ENCODE peak calls at places on chromosomes 16 and 17, in six cellular contexts. L is fibroblast of lung, J is A549, F is ovary, T is tibial nerve, K is heart left ventricle. D is an unnamed sample. For H3K4me1, the result is how much of the 10 kb centered on the place peaks cover.

GRCh38 chr16:65336169-65336568 is 214.3 kb upstream of the CDH11 start:
- DNase-seq in J (no peak), K (no peak), T (no peak), F (no peak), L (peak), D (no peak)

GRCh38 chr16:81956213-81956948 is 54.9 kb downstream of the SDR42E1 start:
- DNase-seq in T (no peak), J (no peak), K (no peak), L (no peak), F (no peak), D (no peak)

GRCh38 chr17:63774141-63774981 is at the start of gene DDX42:
- DNase-seq in T (no peak), K (peak), J (peak), F (peak), L (peak), D (peak)

GRCh38 chr17:35825206-35825605 is 15.9 kb downstream of the TAF15 start:
- DNase-seq in F (no peak), L (no peak), T (no peak), J (no peak), K (no peak), D (no peak)

GRCh38 chr16:89308391-89309333 is 91.2 kb downstream of the ZNF778 start:
- DNase-seq in F (no peak), T (no peak), L (no peak), J (no peak), K (no peak), D (no peak)

GRCh38 chr17:75643033-75644017 is 10.1 kb downstream of the SMIM5 start:
- DNase-seq in F (no peak), L (no peak), T (no peak), J (no peak), K (no peak), D (no peak)

GRCh38 chr17:45170976-45171337 is 9.3 kb downstream of the HEXIM2 start:
- DNase-seq in J (peak), F (no peak), L (peak), T (peak), K (peak), D (peak)

GRCh38 chr16:48395375-48395774 is 10.2 kb upstream of the SIAH1 start:
- DNase-seq in F (no peak), J (no peak), K (no peak), L (no peak), T (no peak), D (no peak)

GRCh38 chr17:79837888-79838540 is 1.2 kb downstream of the CBX4 start:
- DNase-seq in J (no peak), T (no peak), K (peak), L (no peak), F (peak), D (no peak)

GRCh38 chr17:57092779-57093178 is 7.7 kb downstream of the AKAP1 start:
- DNase-seq in T (no peak), L (no peak), J (no peak), K (no peak), F (no peak), D (no peak)

GRCh38 chr16:17831330-17831729 is 360.6 kb upstream of the XYLT1 start:
- DNase-seq in T (no peak), F (no peak), J (peak), K (no peak), L (no peak), D (no peak)

GRCh38 chr16:9389543-9390207 is 298.2 kb downstream of the HAPSTR1 start:
- DNase-seq in F (no peak), J (no peak), T (no peak), K (no peak), L (no peak), D (no peak)

GRCh38 chr16:70715113-70715711 is 29.4 kb upstream of the MTSS2 start:
- DNase-seq in L (peak), F (peak), T (no peak), J (peak), K (peak), D (peak)

GRCh38 chr16:64858076-64858475 is 263.8 kb downstream of the CDH11 start:
- DNase-seq in J (no peak), F (no peak), T (no peak), K (no peak), L (peak), D (no peak)

GRCh38 chr16:56277040-56277439 is 85.8 kb downstream of the GNAO1 start:
- DNase-seq in J (peak), K (no peak), T (no peak), L (no peak), F (no peak), D (no peak)

GRCh38 chr17:75142236-75142971 is 10.9 kb upstream of the NT5C start:
- DNase-seq in K (no peak), F (no peak), J (no peak), L (no peak), T (no peak), D (no peak)

GRCh38 chr17:2687074-2687418 is 24.5 kb downstream of the CLUH start:
- DNase-seq in K (no peak), T (no peak), L (no peak), F (no peak), J (no peak), D (no peak)

GRCh38 chr17:19537116-19537515 is 3.5 kb downstream of the SLC47A1 start:
- DNase-seq in K (no peak), T (no peak), F (no peak), J (no peak), L (no peak), D (no peak)

GRCh38 chr16:4266372-4266771 is 6.5 kb downstream of the TFAP4 start:
- DNase-seq in T (no peak), J (peak), F (no peak), L (no peak), K (no peak), D (no peak)

GRCh38 chr16:53781023-53781605 is 77.2 kb downstream of the FTO start:
- DNase-seq in T (no peak), J (peak), L (peak), F (no peak), K (no peak), D (no peak)

GRCh38 chr17:49146620-49147306 is 14.2 kb downstream of the B4GALNT2 start:
- DNase-seq in J (peak), K (no peak), L (peak), T (no peak), F (no peak), D (no peak)

GRCh38 chr17:11404431-11404830 is 163.4 kb downstream of the SHISA6 start:
- DNase-seq in K (no peak), L (peak), T (no peak), F (no peak), J (no peak), D (no peak)

GRCh38 chr17:75759457-75759856 is 5.5 kb downstream of the GALK1 start:
- DNase-seq in L (no peak), J (no peak), T (no peak), K (no peak), F (no peak), D (peak)

GRCh38 chr17:71764507-71764906 is 356.3 kb upstream of the SOX9 start:
- DNase-seq in T (no peak), F (no peak), L (peak), K (no peak), J (peak), D (no peak)

GRCh38 chr17:47239663-47240374 is 13.8 kb upstream of the ITGB3 start:
- DNase-seq in T (peak), K (peak), F (peak), L (peak), J (peak), D (peak)

GRCh38 chr16:30054959-30055553 is 10.5 kb upstream of the ALDOA start:
- DNase-seq in K (no peak), F (no peak), J (peak), L (no peak), T (no peak), D (no peak)

GRCh38 chr16:54923055-54923473 is 7.6 kb upstream of the IRX5 start:
- DNase-seq in J (no peak), L (peak), T (no peak), F (no peak), K (no peak), D (peak)

GRCh38 chr17:50255766-50256480 is 18.3 kb upstream of the TMEM92 start:
- DNase-seq in L (no peak), K (no peak), F (no peak), J (no peak), T (no peak), D (no peak)

GRCh38 chr17:17519886-17520285 is 23.7 kb upstream of the RASD1 start:
- DNase-seq in K (no peak), L (no peak), F (no peak), T (no peak), J (no peak), D (peak)

GRCh38 chr16:66948034-66948821 is 12.8 kb upstream of the CES3 start:
- DNase-seq in L (no peak), K (no peak), T (no peak), J (no peak), F (no peak), D (no peak)

GRCh38 chr16:55502801-55503366 is 6.0 kb upstream of the LPCAT2 start:
- DNase-seq in K (peak), F (peak), L (peak), J (peak), T (peak), D (peak)

GRCh38 chr17:18261146-18261515 is 669 bp downstream of the MIEF2 start:
- DNase-seq in T (no peak), J (peak), F (peak), K (peak), L (peak), D (peak)

GRCh38 chr16:80263848-80264694 is 276.7 kb upstream of the DYNLRB2 start:
- DNase-seq in F (no peak), T (no peak), K (no peak), L (no peak), J (no peak), D (no peak)

DNA sequence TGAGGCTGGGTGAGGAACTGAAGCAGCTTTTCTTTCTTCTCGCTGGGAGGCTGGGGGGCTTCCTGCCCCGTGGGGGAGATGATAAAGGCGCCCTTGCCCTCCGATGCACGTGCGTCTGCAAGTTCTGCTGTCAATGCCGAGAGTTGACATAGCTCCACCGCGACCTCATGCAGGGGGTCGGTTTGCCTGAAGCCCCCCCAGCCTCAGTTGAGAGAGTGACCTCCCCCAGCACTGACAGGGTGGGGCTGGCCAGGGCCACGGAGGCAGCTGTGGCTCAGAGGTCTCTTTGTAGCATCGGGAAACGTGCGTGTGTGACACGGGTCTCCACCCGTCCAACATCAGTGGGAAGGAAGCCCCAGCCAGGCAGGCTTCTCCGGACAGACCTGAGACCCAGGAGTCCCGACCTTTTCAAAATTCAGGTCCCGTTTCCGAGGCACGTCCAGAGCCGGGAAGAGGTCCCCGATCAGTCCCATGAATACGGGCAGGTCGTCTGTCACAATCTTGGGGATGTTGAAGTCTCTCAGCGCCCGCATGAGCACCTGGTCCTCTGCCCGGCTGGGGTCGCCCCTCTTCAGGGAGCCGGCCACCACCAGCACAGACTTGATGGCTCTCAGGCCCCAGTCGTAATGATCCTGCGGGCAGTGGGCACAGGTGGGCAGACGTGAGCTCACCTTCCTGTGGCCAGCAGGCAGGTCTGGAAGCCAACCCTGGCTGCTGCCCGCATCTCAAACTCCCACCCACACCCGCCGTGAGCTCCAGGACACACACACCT is 82.8 kb downstream of the DNAH17 start:
- DNase-seq in L (no peak), F (no peak), T (no peak), K (no peak), J (no peak), D (no peak)
- TF ChIP-seq CTCF in L (no peak), F (no peak), T (no peak), K (no peak), J (no peak), D (no peak)

GRCh38 chr16:28879841-28880588 is 1.7 kb downstream of the ATP2A1 start:
- DNase-seq in T (peak), F (peak), L (peak), J (peak), K (peak), D (peak)
- H3K4me3 ChIP-seq in T (peak), F (peak), L (peak), J (peak), K (peak), D (peak)

DNA sequence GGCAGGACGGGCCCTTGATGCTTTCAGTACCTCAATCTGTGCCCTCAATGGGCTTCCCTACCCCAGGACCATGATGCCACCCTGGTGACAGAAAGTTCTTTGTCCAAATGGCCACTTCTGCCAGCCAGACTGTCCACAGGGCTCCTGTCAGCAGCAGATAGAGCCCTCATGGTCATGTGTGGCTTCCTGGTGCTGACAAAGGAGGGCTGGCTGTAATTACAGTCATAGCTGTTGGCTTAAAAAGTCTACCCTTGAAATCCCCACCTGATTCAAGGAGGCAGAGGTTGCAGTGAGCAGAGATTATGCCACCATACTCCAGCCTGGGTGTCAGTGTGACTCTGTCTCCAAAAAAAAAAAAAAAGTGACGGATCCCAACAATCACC is 3.3 kb downstream of the TRPV2 start:
- DNase-seq in T (no peak), K (no peak), F (no peak), L (no peak), J (no peak), D (no peak)
- H3K4me1 ChIP-seq in T (under half), K (under half), F (under half), L (under half), J (under half), D (under half)

GRCh38 chr17:3992370-3992769 is 28.1 kb upstream of the ATP2A3 start:
- DNase-seq in J (no peak), L (no peak), K (no peak), F (no peak), T (no peak), D (no peak)
- TF ChIP-seq CTCF in J (no peak), L (no peak), K (no peak), F (no peak), T (no peak), D (no peak)

GRCh38 chr17:43645450-43645764 is 16.3 kb downstream of the MEOX1 start:
- DNase-seq in J (no peak), T (no peak), L (no peak), F (no peak), K (no peak), D (no peak)
- H3K4me3 ChIP-seq in J (no peak), T (peak), L (no peak), F (no peak), K (peak), D (peak)

GRCh38 chr17:40103742-40104095 is 3.3 kb upstream of the NR1D1 start:
- DNase-seq in L (no peak), T (no peak), K (no peak), F (no peak), J (no peak), D (no peak)

GRCh38 chr17:40106760-40107265 is 6.4 kb upstream of the NR1D1 start:
- DNase-seq in K (peak), L (no peak), F (peak), J (no peak), T (peak), D (no peak)

GRCh38 chr17:40104570-40105471 is 4.4 kb upstream of the NR1D1 start:
- DNase-seq in K (no peak), L (no peak), J (no peak), F (peak), T (peak), D (no peak)

GRCh38 chr17:40107266-40107980 is 7.0 kb upstream of the NR1D1 start:
- DNase-seq in T (peak), L (no peak), J (no peak), K (peak), F (peak), D (no peak)

DNA sequence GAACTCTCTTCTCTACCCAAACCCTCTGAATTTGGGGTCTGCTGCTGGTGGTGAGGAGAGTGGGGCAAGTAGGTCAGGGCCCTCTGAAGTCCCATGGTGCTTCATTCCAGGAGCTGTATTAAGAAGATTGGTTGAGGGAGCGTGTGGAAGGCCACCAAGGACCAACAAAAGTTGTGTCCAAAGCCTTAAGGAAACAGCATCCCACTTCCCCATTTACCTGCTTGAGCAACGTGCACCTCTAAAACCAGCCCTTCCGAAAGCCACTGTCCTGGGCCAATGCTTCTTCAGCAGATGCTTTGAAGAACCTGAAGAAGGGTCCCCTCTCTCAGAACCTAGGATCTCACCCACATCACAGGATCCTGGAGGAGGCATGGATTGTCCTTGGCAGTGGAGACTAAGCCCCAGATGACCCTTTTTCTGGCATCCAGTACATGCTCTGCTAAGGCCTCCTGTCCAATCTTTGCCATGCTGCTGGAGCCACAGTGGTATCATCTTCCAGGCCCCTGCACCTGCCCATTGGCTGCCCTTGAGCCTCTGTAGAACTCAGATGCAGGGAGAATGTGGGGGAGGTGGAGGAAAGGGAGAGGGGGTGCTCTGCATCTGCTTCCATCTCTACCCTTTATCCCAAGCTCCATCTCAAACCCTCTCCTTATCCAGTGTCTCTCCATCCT is 5.8 kb upstream of the NR1D1 start:
- DNase-seq in J (no peak), K (no peak), T (no peak), F (no peak), L (no peak), D (peak)
- H3K4me1 ChIP-seq in J (half or more), K (half or more), T (half or more), F (half or more), L (under half), D (half or more)

GRCh38 chr17:1203967-1204291 is 24.1 kb upstream of the ABR start:
- DNase-seq in K (no peak), J (no peak), F (no peak), T (no peak), L (no peak), D (no peak)
- TF ChIP-seq CTCF in K (no peak), J (no peak), F (no peak), T (no peak), L (no peak), D (no peak)

GRCh38 chr17:44097110-44097810 is 26.2 kb downstream of the HDAC5 start:
- DNase-seq in F (no peak), L (peak), K (peak), J (peak), T (no peak), D (peak)

GRCh38 chr17:44095388-44095646 is 24.8 kb downstream of the G6PC3 start:
- DNase-seq in J (no peak), K (no peak), L (no peak), T (no peak), F (no peak), D (no peak)

GRCh38 chr17:44095647-44096496 is 25.3 kb downstream of the G6PC3 start:
- DNase-seq in L (peak), T (peak), F (peak), J (peak), K (peak), D (peak)

GRCh38 chr17:44093231-44093900 is 22.8 kb downstream of the G6PC3 start:
- DNase-seq in L (no peak), K (no peak), F (no peak), T (no peak), J (no peak), D (no peak)

DNA sequence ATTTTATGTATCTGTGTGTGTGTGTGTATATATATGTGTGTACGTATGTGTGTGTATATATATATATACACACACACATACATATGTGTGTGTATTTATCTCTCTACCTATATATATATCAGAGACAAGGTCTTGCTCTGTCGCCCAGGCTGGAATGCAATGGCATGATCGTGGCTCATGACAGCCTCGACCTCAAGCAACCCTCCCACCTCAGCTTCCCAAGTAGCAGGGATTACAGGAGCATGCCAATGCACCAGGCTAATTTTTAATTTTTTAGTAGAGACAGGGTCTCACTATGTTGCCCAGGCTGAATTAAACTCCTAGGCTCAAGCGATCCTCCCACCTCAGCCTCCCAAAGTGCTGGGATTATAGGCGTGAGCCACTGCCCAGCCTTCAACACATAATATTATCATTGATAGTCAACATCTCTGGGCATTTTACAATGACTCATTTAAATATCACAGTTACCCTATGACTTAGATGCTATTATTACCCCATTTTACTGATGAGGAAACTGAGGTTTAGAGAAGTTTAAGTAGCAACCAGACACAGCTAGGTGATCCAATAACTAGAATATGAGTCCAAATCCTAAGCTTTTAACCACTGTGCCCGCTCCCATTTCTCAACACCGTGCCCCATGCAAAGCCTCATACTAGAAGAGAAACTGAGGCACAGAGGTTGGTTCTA is 24.3 kb downstream of the G6PC3 start:
- DNase-seq in J (no peak), T (no peak), K (no peak), F (no peak), L (no peak), D (no peak)
- H3K4me3 ChIP-seq in J (peak), T (no peak), K (peak), F (no peak), L (no peak), D (peak)

GRCh38 chr16:57620316-57621231 is 7.9 kb upstream of the ADGRG1 start:
- DNase-seq in L (no peak), T (no peak), J (no peak), K (no peak), F (no peak), D (peak)
- H3K4me1 ChIP-seq in L (under half), T (under half), J (half or more), K (under half), F (under half), D (under half)

D was measured in psoas muscle.